ENCODE peak calls at places on chromosomes 2 and 18, in seven cellular contexts. L is GOT3; V is stimulated activated CD4-positive, alpha-beta T cell treated with anti-CD3 and anti-CD28 coated beads, Interleukin-2, amount 100 ng/mL, for 24 hours; H is GM03348; A is NCI-H446 treated with DMSO at 0.1 percent for 48 hours; Z is fibroblast of lung; J is frontal cortex. N is an unnamed sample.

GRCh38 chr2:144694456-144694855 is 174.5 kb upstream of the ZEB2 start:
- DNase-seq in L (no peak), Z (no peak), J (no peak), A (no peak), H (no peak), V (no peak), N (no peak)

GRCh38 chr18:31581498-31582197 is 10.0 kb upstream of the TTR start:
- DNase-seq in Z (peak), V (no peak), H (peak), L (no peak), A (no peak), J (no peak), N (no peak)

GRCh38 chr2:119649364-119649917 is 29.6 kb upstream of the TMEM177 start:
- DNase-seq in A (no peak), J (no peak), Z (peak), H (no peak), L (no peak), V (no peak), N (no peak)

GRCh38 chr2:180943275-180943674 is 37.1 kb upstream of the UBE2E3 start:
- DNase-seq in V (no peak), J (no peak), H (no peak), Z (no peak), A (no peak), L (no peak), N (no peak)

GRCh38 chr2:96762529-96763253 is 2.0 kb downstream of the CNNM4 start:
- DNase-seq in H (no peak), Z (no peak), J (no peak), V (no peak), L (no peak), A (no peak), N (no peak)

GRCh38 chr18:53799134-53799533 is 425.3 kb downstream of the MBD2 start:
- DNase-seq in L (no peak), V (no peak), H (peak), J (no peak), Z (peak), A (no peak), N (no peak)

GRCh38 chr2:11681722-11682589 is 12.0 kb upstream of the NTSR2 start:
- DNase-seq in A (no peak), L (no peak), H (peak), V (peak), Z (no peak), J (peak), N (peak)

GRCh38 chr2:42614838-42615237 is 46.4 kb downstream of the MTA3 start:
- DNase-seq in A (no peak), V (no peak), J (no peak), L (no peak), H (no peak), Z (no peak), N (no peak)

GRCh38 chr18:8162797-8163196 is 446.4 kb upstream of the RAB12 start:
- DNase-seq in V (no peak), J (no peak), H (no peak), L (no peak), Z (no peak), A (no peak), N (no peak)

GRCh38 chr2:397561-398325 is 109.9 kb upstream of the ALKAL2 start:
- DNase-seq in V (no peak), H (no peak), A (no peak), L (no peak), J (no peak), Z (no peak), N (no peak)

GRCh38 chr18:58044370-58045264 is 591 bp downstream of the NEDD4L start:
- DNase-seq in H (peak), J (no peak), Z (peak), V (peak), L (no peak), A (no peak), N (peak)

GRCh38 chr18:49725809-49726514 is 87.4 kb downstream of the ACAA2 start:
- DNase-seq in Z (peak), L (peak), V (no peak), A (peak), J (no peak), H (peak), N (no peak)

GRCh38 chr18:57691363-57691762 is 69.7 kb upstream of the NARS1 start:
- DNase-seq in L (no peak), Z (no peak), J (no peak), A (no peak), H (no peak), V (no peak), N (no peak)

GRCh38 chr18:70496749-70497294 is 208.0 kb downstream of the SOCS6 start:
- DNase-seq in A (no peak), H (no peak), J (no peak), L (no peak), Z (no peak), V (no peak), N (no peak)

GRCh38 chr2:116490511-116491145 is 1323.9 kb upstream of the DDX18 start:
- DNase-seq in A (no peak), Z (no peak), V (no peak), H (no peak), L (no peak), J (no peak), N (no peak)

GRCh38 chr2:62101886-62102285 is 94.0 kb upstream of the B3GNT2 start:
- DNase-seq in V (no peak), H (no peak), J (no peak), Z (no peak), A (no peak), L (no peak), N (no peak)

GRCh38 chr2:205879362-205879761 is 197.1 kb downstream of the NRP2 start:
- DNase-seq in V (no peak), H (no peak), A (no peak), L (no peak), Z (no peak), J (no peak), N (no peak)